ENCODE peak calls at places on chromosomes 7 and 10, in six cellular contexts. I is HCT116, Y is tibial nerve, L is heart left ventricle, A is spleen, F is A549. H is an unnamed sample.

GRCh38 chr10:17836917-17837316 is 27.8 kb downstream of the MRC1 start:
- DNase-seq in I (no peak), F (peak; percentile 25), L (peak; percentile 33), A (no peak), Y (no peak), H (peak; percentile 34)

GRCh38 chr7:101104193-101104713 is 19.0 kb downstream of the TRIM56 start:
- DNase-seq in I (no peak), A (no peak), L (peak; percentile 47), Y (no peak), F (no peak), H (no peak)

GRCh38 chr10:121927361-121927840 is 430 bp downstream of the ATE1 start:
- DNase-seq in F (peak; percentile 77), I (peak; percentile 31), L (peak; percentile 59), Y (no peak), A (no peak), H (peak; percentile 67)

GRCh38 chr10:102535481-102536147 is 31.8 kb downstream of the SUFU start:
- DNase-seq in L (no peak), F (no peak), A (peak; percentile 27), Y (no peak), I (no peak), H (no peak)

GRCh38 chr7:129343099-129343700 is 91.0 kb upstream of the STRIP2 start:
- DNase-seq in Y (no peak), L (no peak), F (peak; percentile 36), I (peak; percentile 37), A (no peak), H (no peak)

GRCh38 chr7:34425631-34426384 is 232.2 kb upstream of the NPSR1 start:
- DNase-seq in A (no peak), F (no peak), Y (no peak), L (no peak), I (no peak), H (no peak)

GRCh38 chr7:44665531-44666213 is 59.2 kb downstream of the OGDH start:
- DNase-seq in Y (no peak), L (no peak), A (no peak), I (no peak), F (no peak), H (peak; percentile 39)

GRCh38 chr7:101173752-101174244 is 6.3 kb downstream of the NAT16 start:
- DNase-seq in L (no peak), F (peak; percentile 59), I (peak; percentile 80), A (no peak), Y (no peak), H (peak; percentile 51)

GRCh38 chr10:4352566-4352961 is 473.4 kb upstream of the AKR1E2 start:
- DNase-seq in Y (peak; percentile 43), A (no peak), L (no peak), F (no peak), I (no peak), H (peak; percentile 79)

GRCh38 chr10:3091346-3091787 is 24.0 kb downstream of the PFKP start:
- DNase-seq in I (peak; percentile 91), A (no peak), F (no peak), Y (no peak), L (no peak), H (peak; percentile 87)

GRCh38 chr7:1721047-1721687 is 51.1 kb downstream of the ELFN1 start:
- DNase-seq in Y (no peak), F (no peak), L (no peak), A (no peak), I (no peak), H (no peak)

GRCh38 chr10:89857399-89857798 is 156.0 kb downstream of the KIF20B start:
- DNase-seq in L (no peak), A (no peak), I (no peak), F (no peak), Y (no peak), H (no peak)

GRCh38 chr10:89852872-89853271 is 151.5 kb downstream of the KIF20B start:
- DNase-seq in I (no peak), F (no peak), Y (no peak), L (no peak), A (no peak), H (no peak)

DNA sequence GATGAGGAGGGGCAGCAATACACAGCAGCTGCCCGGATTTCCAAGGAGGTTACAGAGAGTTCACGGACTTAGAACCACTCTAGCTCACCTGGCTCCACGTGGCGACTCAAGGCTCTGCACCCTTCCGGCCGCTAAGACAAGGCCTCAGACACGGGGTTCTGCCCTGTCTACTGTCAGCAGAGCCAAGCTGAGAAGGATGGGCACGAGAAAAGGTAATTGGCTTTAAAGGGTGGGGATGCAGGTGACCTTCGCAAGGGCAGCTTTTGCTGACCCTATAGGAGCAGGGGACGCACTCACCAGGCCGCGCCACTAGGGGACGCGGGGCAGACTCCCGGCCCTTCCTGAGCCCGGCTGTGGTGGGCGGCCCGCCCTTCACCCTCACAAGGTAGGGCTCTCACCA is 152.4 kb downstream of the KIF20B start:
- DNase-seq in Y (no peak), A (no peak), I (no peak), F (no peak), L (no peak), H (no peak)
- TF ChIP-seq CTCF in Y (no peak), A (no peak), I (peak; percentile 36), F (no peak), L (no peak), H (no peak)

GRCh38 chr7:93226310-93226709 is at the start of gene HEPACAM2:
- DNase-seq in F (no peak), L (no peak), Y (no peak), I (no peak), A (no peak), H (no peak)
- TF ChIP-seq POLR2A in F (no peak), L (no peak), Y (no peak), I (no peak), A (no peak), H (no peak)

GRCh38 chr7:158618745-158619140 is 31.1 kb upstream of the PTPRN2 start:
- DNase-seq in L (no peak), A (no peak), F (no peak), Y (no peak), I (no peak), H (no peak)
- H3K27ac ChIP-seq in L (no peak overlapping the region), A (no peak overlapping the region), F (no peak overlapping the region), Y (no peak overlapping the region), I (no peak overlapping the region), H (no peak overlapping the region)

GRCh38 chr10:132187421-132188138 is 832 bp downstream of the DPYSL4 start:
- DNase-seq in I (no peak), Y (no peak), L (no peak), F (no peak), A (no peak), H (no peak)

GRCh38 chr10:132184816-132185593 is 1.7 kb upstream of the DPYSL4 start:
- DNase-seq in Y (no peak), F (no peak), L (no peak), I (no peak), A (peak; percentile 63), H (no peak)

GRCh38 chr10:132185601-132186487 is 904 bp upstream of the DPYSL4 start:
- DNase-seq in L (no peak), Y (no peak), I (peak; percentile 7), F (no peak), A (no peak), H (peak; percentile 63)

GRCh38 chr10:132188331-132188730 is 1.6 kb downstream of the DPYSL4 start:
- DNase-seq in I (no peak), F (no peak), Y (no peak), A (no peak), L (no peak), H (peak; percentile 17)

GRCh38 chr10:132186488-132187413 is at the start of gene DPYSL4:
- DNase-seq in F (peak; percentile 36), L (no peak), Y (no peak), I (no peak), A (no peak), H (no peak)
- TF ChIP-seq CTCF in F (no peak), L (no peak), Y (no peak), I (no peak), A (no peak), H (no peak)

H was measured in thyroid gland.